ENCODE peak calls at places on chromosomes 7 and 10, in ten cellular contexts. Z is NB4, F is foreskin keratinocyte, E is A549, W is tibial nerve, A is prostate gland, B is glutamatergic neuron, J is neural progenitor cell, Q is Calu3, S is heart right ventricle. T is an unnamed sample.

GRCh38 chr10:63355682-63356081 is 110.1 kb downstream of the JMJD1C start:
- DNase-seq in Z (no peak), F (no peak), E (no peak), W (no peak), A (no peak), B (no peak), J (no peak), Q (no peak), S (no peak), T (no peak)

GRCh38 chr10:61153766-61154165 is 209.8 kb upstream of the RHOBTB1 start:
- DNase-seq in Z (no peak), F (no peak), E (no peak), W (no peak), A (peak), B (no peak), J (no peak), Q (no peak), S (no peak), T (no peak)

GRCh38 chr7:30789334-30789711 is 18.1 kb downstream of the MINDY4 start:
- DNase-seq in Z (peak), F (peak), E (no peak), W (no peak), A (no peak), B (no peak), J (no peak), Q (no peak), S (no peak), T (peak)

GRCh38 chr7:79692015-79692414 is 238.5 kb upstream of the MAGI2 start:
- DNase-seq in Z (no peak), F (peak), E (no peak), W (no peak), A (no peak), B (no peak), J (no peak), Q (no peak), S (no peak), T (no peak)

GRCh38 chr10:34262965-34263364 is 552.1 kb downstream of the PARD3 start:
- DNase-seq in Z (no peak), F (no peak), E (peak), W (no peak), A (no peak), B (no peak), J (no peak), Q (no peak), S (no peak), T (no peak)

GRCh38 chr10:73083234-73083633 is 13.4 kb downstream of the P4HA1 start:
- DNase-seq in Z (no peak), F (no peak), E (no peak), W (no peak), A (no peak), B (no peak), J (no peak), Q (no peak), S (no peak), T (no peak)

GRCh38 chr7:150941983-150942590 is 36.0 kb downstream of the KCNH2 start:
- DNase-seq in Z (peak), F (peak), E (no peak), W (peak), A (no peak), B (no peak), J (no peak), Q (peak), S (peak), T (peak)

GRCh38 chr10:99805190-99805589 is 22.8 kb downstream of the ABCC2 start:
- DNase-seq in Z (no peak), F (no peak), E (no peak), W (no peak), A (no peak), B (no peak), J (no peak), Q (no peak), S (no peak), T (no peak)

GRCh38 chr10:125034671-125035070 is 92.7 kb downstream of the ZRANB1 start:
- DNase-seq in Z (no peak), F (no peak), E (no peak), W (no peak), A (no peak), B (no peak), J (no peak), Q (no peak), S (no peak), T (no peak)

DNA sequence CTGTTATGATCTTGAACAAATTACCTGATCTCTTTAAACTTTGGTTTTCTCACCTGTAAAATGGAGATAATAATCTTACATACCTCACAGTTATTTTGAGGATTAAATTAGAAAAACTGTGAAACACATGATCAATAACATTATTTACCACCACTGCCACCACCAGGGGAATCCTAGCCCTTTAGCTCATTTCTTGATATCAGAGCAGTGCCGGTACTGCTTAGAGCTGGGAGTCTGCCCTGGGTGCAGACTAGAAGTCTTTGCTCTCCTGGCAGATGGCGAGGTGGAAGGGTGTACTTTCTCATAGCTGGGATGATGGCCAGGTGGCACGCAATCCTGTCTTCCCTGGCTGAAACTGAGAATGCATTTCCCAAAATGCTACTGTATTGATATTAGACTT is 12.7 kb upstream of the EFCAB10 start:
- DNase-seq in Z (no peak), F (no peak), E (no peak), W (no peak), A (peak), B (no peak), J (no peak), Q (no peak), S (no peak), T (no peak)
- TF ChIP-seq CTCF in Z (no peak), F (peak), E (no peak), W (no peak), A (no peak), B (no peak), J (peak), Q (no peak), S (no peak), T (no peak)

GRCh38 chr10:48456808-48457761 is 147.8 kb downstream of the ARHGAP22 start:
- DNase-seq in Z (no peak), F (no peak), E (no peak), W (no peak), A (no peak), B (no peak), J (no peak), Q (no peak), S (no peak), T (no peak)
- TF ChIP-seq CTCF in Z (no peak), F (no peak), E (no peak), W (no peak), A (no peak), B (no peak), J (no peak), Q (no peak), S (no peak), T (no peak)

GRCh38 chr7:116139007-116139406 is 71.3 kb upstream of the TES start:
- DNase-seq in Z (no peak), F (peak), E (no peak), W (no peak), A (no peak), B (no peak), J (peak), Q (no peak), S (no peak), T (no peak)

GRCh38 chr7:116142850-116143249 is 67.5 kb upstream of the TES start:
- DNase-seq in Z (no peak), F (no peak), E (no peak), W (no peak), A (no peak), B (no peak), J (no peak), Q (no peak), S (no peak), T (no peak)

GRCh38 chr7:116139807-116140206 is 70.5 kb upstream of the TES start:
- DNase-seq in Z (no peak), F (no peak), E (no peak), W (no peak), A (no peak), B (no peak), J (no peak), Q (no peak), S (no peak), T (no peak)

GRCh38 chr7:116142374-116142773 is 68.0 kb upstream of the TES start:
- DNase-seq in Z (no peak), F (no peak), E (no peak), W (no peak), A (no peak), B (no peak), J (no peak), Q (no peak), S (no peak), T (no peak)

GRCh38 chr7:116138202-116138801 is 72.0 kb upstream of the TES start:
- DNase-seq in Z (peak), F (peak), E (peak), W (no peak), A (peak), B (no peak), J (peak), Q (peak), S (no peak), T (no peak)
- TF ChIP-seq CTCF in Z (peak), F (peak), E (peak), W (peak), A (peak), B (peak), J (peak), Q (peak), S (peak), T (peak)

DNA sequence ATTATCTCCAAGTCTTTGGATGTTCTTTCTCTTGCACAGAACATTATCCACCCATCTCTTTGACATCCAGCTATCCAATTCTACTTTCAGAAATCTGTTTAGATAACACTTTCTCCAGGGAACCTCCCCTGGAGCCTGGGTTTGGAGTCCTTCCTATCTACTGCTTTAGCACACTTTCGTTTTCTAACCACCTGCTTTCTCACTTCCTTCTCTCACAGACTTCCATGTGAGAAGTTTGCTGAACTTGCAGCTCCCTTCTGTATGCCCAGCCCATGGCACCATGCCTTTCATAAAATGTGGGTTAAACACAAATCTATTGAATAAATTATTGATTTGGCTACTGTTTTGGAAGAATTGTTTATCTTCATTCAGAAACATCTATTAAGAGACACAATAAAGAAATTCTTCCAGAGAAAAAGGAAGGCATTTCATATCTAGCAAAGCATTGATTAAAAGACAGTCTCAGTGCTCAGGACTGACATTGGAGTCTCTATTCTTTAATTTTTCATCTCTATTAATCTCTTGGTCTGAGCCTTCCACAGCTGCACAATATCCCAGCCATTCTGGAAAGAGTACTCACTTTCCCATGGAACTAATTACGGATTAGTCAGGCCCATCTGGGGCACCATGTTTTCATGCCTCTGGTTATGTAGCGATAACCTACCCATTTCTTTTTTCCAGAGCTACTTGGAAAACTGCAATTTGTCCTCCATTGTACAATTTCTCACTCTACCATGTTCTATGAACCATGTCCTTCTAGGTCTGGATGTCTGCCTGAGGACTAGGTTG is 1077.3 kb downstream of the SORCS3 start:
- DNase-seq in Z (no peak), F (no peak), E (no peak), W (no peak), A (no peak), B (no peak), J (no peak), Q (no peak), S (no peak), T (no peak)
- TF ChIP-seq CTCF in Z (no peak), F (no peak), E (no peak), W (no peak), A (no peak), B (no peak), J (no peak), Q (no peak), S (no peak), T (no peak)

DNA sequence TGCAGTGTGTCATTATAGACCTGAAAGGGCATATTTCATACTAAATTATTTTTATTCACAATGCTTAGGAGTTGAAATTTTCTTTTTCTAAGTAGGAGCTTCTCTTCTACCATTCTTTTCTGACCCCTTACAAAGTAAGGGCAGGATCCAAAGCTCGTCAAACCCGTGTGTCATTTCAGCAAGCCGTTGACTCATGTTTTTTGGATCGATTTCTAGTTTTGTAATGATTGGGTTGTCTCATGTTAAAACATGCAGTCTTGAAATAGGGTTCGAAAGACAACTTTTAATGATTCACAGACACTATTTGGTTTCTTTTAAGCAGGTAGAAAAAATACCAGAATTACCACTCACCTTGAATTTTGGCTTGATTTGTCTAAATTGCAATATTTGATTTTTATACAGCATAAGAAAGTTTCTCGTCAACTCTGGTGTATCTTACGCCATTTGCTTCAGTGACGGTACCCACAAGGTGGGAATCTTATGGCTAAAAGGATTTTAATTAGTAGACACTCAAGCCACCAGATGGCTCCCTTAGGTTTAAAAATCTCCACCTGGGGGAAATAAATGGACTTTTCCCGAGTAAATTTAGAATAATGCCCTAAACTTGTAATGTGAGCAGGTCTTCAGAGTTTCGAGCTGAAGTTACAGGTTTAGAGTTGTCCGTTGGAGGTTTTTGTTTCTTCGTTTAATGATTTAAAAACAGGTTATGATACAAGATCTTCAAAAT is 283.4 kb downstream of the CCDC3 start:
- DNase-seq in Z (no peak), F (peak), E (no peak), W (no peak), A (no peak), B (no peak), J (peak), Q (peak), S (no peak), T (no peak)
- TF ChIP-seq CTCF in Z (no peak), F (peak), E (peak), W (no peak), A (peak), B (no peak), J (peak), Q (no peak), S (no peak), T (peak)

T was measured in psoas muscle.